ENCODE peak calls at places on chromosomes 11 and 22, in seven cellular contexts. P is hypothalamus; I is NAMALWA; L is esophagus squamous epithelium; O is left lobe of liver; T is activated effector memory CD4-positive, alpha-beta T cell treated with Interleukin-2 at 50 U/mL for 16 hours; R is IMR-90. N is an unnamed sample.

GRCh38 chr11:85941380-85941973 is 86.3 kb downstream of the CCDC83 start:
- DNase-seq in P (peak; percentile 4), I (peak; percentile 57), L (no peak), O (peak; percentile 53), T (no peak), R (peak; percentile 74), N (peak; percentile 94)

GRCh38 chr11:134584706-134585445 is 172.8 kb upstream of the B3GAT1 start:
- DNase-seq in P (no peak), I (no peak), L (no peak), O (no peak), T (no peak), R (no peak), N (peak; percentile 30)

GRCh38 chr11:35549787-35550186 is 24.4 kb upstream of the PAMR1 start:
- DNase-seq in P (no peak), I (no peak), L (no peak), O (no peak), T (no peak), R (peak; percentile 99), N (no peak)

GRCh38 chr22:17563936-17564391 is 666 bp downstream of the SLC25A18 start:
- DNase-seq in P (no peak), I (no peak), L (no peak), O (no peak), T (no peak), R (peak; percentile 27), N (no peak)

GRCh38 chr11:443542-444199 is 1.9 kb upstream of the ANO9 start:
- DNase-seq in P (no peak), I (no peak), L (no peak), O (no peak), T (no peak), R (peak; percentile 12), N (no peak)

GRCh38 chr11:123543796-123544195 is 110.6 kb downstream of the SCN3B start:
- DNase-seq in P (no peak), I (no peak), L (no peak), O (no peak), T (no peak), R (peak; percentile 70), N (no peak)

GRCh38 chr11:13208921-13209320 is 68.7 kb upstream of the BMAL1 start:
- DNase-seq in P (no peak), I (no peak), L (no peak), O (no peak), T (no peak), R (no peak), N (no peak)

GRCh38 chr11:117669062-117669461 is 128.0 kb downstream of the DSCAML1 start:
- DNase-seq in P (no peak), I (no peak), L (no peak), O (no peak), T (no peak), R (no peak), N (no peak)

GRCh38 chr22:25623310-25623734 is 58.8 kb downstream of the GRK3 start:
- DNase-seq in P (no peak), I (no peak), L (no peak), O (no peak), T (no peak), R (no peak), N (no peak)

GRCh38 chr11:111917788-111918187 is 925 bp upstream of the C11orf52 start:
- DNase-seq in P (no peak), I (no peak), L (no peak), O (no peak), T (no peak), R (no peak), N (no peak)

GRCh38 chr11:128830290-128830813 is 36.7 kb downstream of the KCNJ1 start:
- DNase-seq in P (no peak), I (no peak), L (no peak), O (no peak), T (no peak), R (no peak), N (no peak)

GRCh38 chr11:1937616-1938342 is 9.4 kb upstream of the MRPL23 start:
- DNase-seq in P (no peak), I (no peak), L (no peak), O (no peak), T (no peak), R (no peak), N (no peak)

GRCh38 chr11:74681686-74682651 is 49.3 kb downstream of the CHRDL2 start:
- DNase-seq in P (no peak), I (no peak), L (no peak), O (peak; percentile 85), T (no peak), R (peak; percentile 40), N (no peak)

GRCh38 chr11:465896-466538 is 15.9 kb downstream of the PTDSS2 start:
- DNase-seq in P (no peak), I (no peak), L (no peak), O (no peak), T (no peak), R (no peak), N (no peak)

GRCh38 chr22:49761836-49762235 is 65.8 kb downstream of the BRD1 start:
- DNase-seq in P (no peak), I (no peak), L (no peak), O (no peak), T (no peak), R (no peak), N (no peak)

N was measured in OCI-M1.